ENCODE peak calls at places on chromosomes 16 and 17, in nine cellular contexts. One of them, this sample, is unnamed.

GRCh38 chr17:10769840-10770239 is 34.1 kb downstream of the TMEM238L start:
- DNase-seq in heart right ventricle: no peak
- DNase-seq in fibroblast of lung: no peak
- DNase-seq in right lobe of liver: no peak
- DNase-seq in stomach: no peak
- DNase-seq in pancreas: no peak
- DNase-seq in PC-9: no peak
- DNase-seq in thoracic aorta: no peak
- DNase-seq in CD8-positive, alpha-beta T cell: no peak
- DNase-seq in this sample: no peak

GRCh38 chr17:73541561-73541981 is 102.7 kb downstream of the SDK2 start:
- DNase-seq in fibroblast of lung: no peak
- DNase-seq in pancreas: no peak
- DNase-seq in PC-9: no peak
- DNase-seq in stomach: no peak
- DNase-seq in right lobe of liver: no peak
- DNase-seq in CD8-positive, alpha-beta T cell: no peak
- DNase-seq in heart right ventricle: no peak
- DNase-seq in thoracic aorta: no peak
- DNase-seq in this sample: no peak

GRCh38 chr16:13113786-13114185 is 212.4 kb downstream of the SHISA9 start:
- DNase-seq in PC-9: no peak
- DNase-seq in stomach: no peak
- DNase-seq in heart right ventricle: no peak
- DNase-seq in fibroblast of lung: no peak
- DNase-seq in thoracic aorta: no peak
- DNase-seq in CD8-positive, alpha-beta T cell: no peak
- DNase-seq in pancreas: no peak
- DNase-seq in right lobe of liver: no peak
- DNase-seq in this sample: no peak

GRCh38 chr17:4329838-4330237 is 36.6 kb downstream of the UBE2G1 start:
- DNase-seq in PC-9: peak; percentile 37
- DNase-seq in stomach: no peak
- DNase-seq in CD8-positive, alpha-beta T cell: no peak
- DNase-seq in heart right ventricle: no peak
- DNase-seq in right lobe of liver: no peak
- DNase-seq in pancreas: no peak
- DNase-seq in fibroblast of lung: peak; percentile 96
- DNase-seq in thoracic aorta: no peak
- DNase-seq in this sample: peak; percentile 91

GRCh38 chr16:83890359-83890758 is 8.6 kb upstream of the MLYCD start:
- DNase-seq in heart right ventricle: no peak
- DNase-seq in thoracic aorta: no peak
- DNase-seq in CD8-positive, alpha-beta T cell: no peak
- DNase-seq in PC-9: no peak
- DNase-seq in right lobe of liver: no peak
- DNase-seq in stomach: no peak
- DNase-seq in pancreas: no peak
- DNase-seq in fibroblast of lung: no peak
- DNase-seq in this sample: no peak

GRCh38 chr16:88941933-88942909 is 34.8 kb downstream of the CBFA2T3 start:
- DNase-seq in fibroblast of lung: peak; percentile 1
- DNase-seq in right lobe of liver: no peak
- DNase-seq in thoracic aorta: no peak
- DNase-seq in CD8-positive, alpha-beta T cell: peak; percentile 68
- DNase-seq in pancreas: peak; percentile 35
- DNase-seq in PC-9: peak; percentile 49
- DNase-seq in stomach: peak; percentile 63
- DNase-seq in heart right ventricle: peak; percentile 68
- DNase-seq in this sample: peak; percentile 38

GRCh38 chr17:57285681-57286080 is 29.4 kb downstream of the MSI2 start:
- DNase-seq in fibroblast of lung: no peak
- DNase-seq in thoracic aorta: no peak
- DNase-seq in stomach: no peak
- DNase-seq in CD8-positive, alpha-beta T cell: no peak
- DNase-seq in PC-9: no peak
- DNase-seq in heart right ventricle: no peak
- DNase-seq in pancreas: no peak
- DNase-seq in right lobe of liver: no peak
- DNase-seq in this sample: no peak

GRCh38 chr17:62614142-62614541 is 13.3 kb upstream of the MRC2 start:
- DNase-seq in stomach: no peak
- DNase-seq in pancreas: no peak
- DNase-seq in thoracic aorta: no peak
- DNase-seq in CD8-positive, alpha-beta T cell: no peak
- DNase-seq in right lobe of liver: no peak
- DNase-seq in heart right ventricle: no peak
- DNase-seq in fibroblast of lung: peak; percentile 92
- DNase-seq in PC-9: no peak
- DNase-seq in this sample: no peak

GRCh38 chr16:86594712-86595111 is 16.4 kb downstream of the FOXL1 start:
- DNase-seq in thoracic aorta: no peak
- DNase-seq in fibroblast of lung: peak; percentile 39
- DNase-seq in PC-9: no peak
- DNase-seq in stomach: no peak
- DNase-seq in right lobe of liver: no peak
- DNase-seq in CD8-positive, alpha-beta T cell: no peak
- DNase-seq in heart right ventricle: no peak
- DNase-seq in pancreas: no peak
- DNase-seq in this sample: no peak

GRCh38 chr16:8819635-8820034 is 22.0 kb downstream of the PMM2 start:
- DNase-seq in stomach: no peak
- DNase-seq in CD8-positive, alpha-beta T cell: no peak
- DNase-seq in thoracic aorta: no peak
- DNase-seq in heart right ventricle: no peak
- DNase-seq in pancreas: no peak
- DNase-seq in PC-9: no peak
- DNase-seq in right lobe of liver: no peak
- DNase-seq in fibroblast of lung: no peak
- DNase-seq in this sample: no peak

GRCh38 chr17:673200-673681 is 41.4 kb downstream of the VPS53 start:
- DNase-seq in fibroblast of lung: peak; percentile 61
- DNase-seq in CD8-positive, alpha-beta T cell: no peak
- DNase-seq in heart right ventricle: no peak
- DNase-seq in right lobe of liver: no peak
- DNase-seq in thoracic aorta: no peak
- DNase-seq in PC-9: no peak
- DNase-seq in stomach: no peak
- DNase-seq in pancreas: no peak
- DNase-seq in this sample: no peak

GRCh38 chr17:58254803-58255202 is 16.4 kb downstream of the LPO start:
- DNase-seq in stomach: no peak
- DNase-seq in right lobe of liver: no peak
- DNase-seq in heart right ventricle: no peak
- DNase-seq in fibroblast of lung: no peak
- DNase-seq in thoracic aorta: no peak
- DNase-seq in CD8-positive, alpha-beta T cell: no peak
- DNase-seq in pancreas: no peak
- DNase-seq in PC-9: no peak
- DNase-seq in this sample: no peak

GRCh38 chr16:3610698-3611144 is 685 bp downstream of the SLX4 start:
- DNase-seq in fibroblast of lung: no peak
- DNase-seq in pancreas: no peak
- DNase-seq in heart right ventricle: no peak
- DNase-seq in thoracic aorta: no peak
- DNase-seq in stomach: no peak
- DNase-seq in right lobe of liver: no peak
- DNase-seq in CD8-positive, alpha-beta T cell: no peak
- DNase-seq in PC-9: no peak
- DNase-seq in this sample: no peak

GRCh38 chr17:32007463-32008298 is 498 bp downstream of the LRRC37B start:
- DNase-seq in PC-9: peak; percentile 6
- DNase-seq in right lobe of liver: peak; percentile 58
- DNase-seq in fibroblast of lung: peak; percentile 24
- DNase-seq in stomach: no peak
- DNase-seq in CD8-positive, alpha-beta T cell: peak; percentile 38
- DNase-seq in pancreas: peak; percentile 16
- DNase-seq in thoracic aorta: no peak
- DNase-seq in heart right ventricle: no peak
- DNase-seq in this sample: peak; percentile 37

GRCh38 chr16:57592591-57593003 is 35.8 kb upstream of the ADGRG1 start:
- DNase-seq in right lobe of liver: no peak
- DNase-seq in pancreas: no peak
- DNase-seq in PC-9: no peak
- DNase-seq in CD8-positive, alpha-beta T cell: peak; percentile 73
- DNase-seq in thoracic aorta: no peak
- DNase-seq in stomach: peak; percentile 44
- DNase-seq in heart right ventricle: no peak
- DNase-seq in fibroblast of lung: no peak
- DNase-seq in this sample: no peak

GRCh38 chr17:75459590-75460267 is 3.3 kb downstream of the TMEM94 start:
- DNase-seq in PC-9: peak; percentile 64
- DNase-seq in heart right ventricle: no peak
- DNase-seq in CD8-positive, alpha-beta T cell: no peak
- DNase-seq in right lobe of liver: no peak
- DNase-seq in pancreas: no peak
- DNase-seq in fibroblast of lung: no peak
- DNase-seq in thoracic aorta: no peak
- DNase-seq in stomach: peak; percentile 36
- DNase-seq in this sample: no peak

GRCh38 chr17:75456417-75457046 is at the start of gene TMEM94:
- DNase-seq in stomach: peak; percentile 96
- DNase-seq in PC-9: peak; percentile 92
- DNase-seq in pancreas: peak; percentile 93
- DNase-seq in thoracic aorta: peak; percentile 91
- DNase-seq in heart right ventricle: peak; percentile 91
- DNase-seq in right lobe of liver: peak; percentile 95
- DNase-seq in fibroblast of lung: peak; percentile 98
- DNase-seq in CD8-positive, alpha-beta T cell: peak; percentile 88
- DNase-seq in this sample: peak; percentile 99

GRCh38 chr17:75460295-75460694 is 3.9 kb downstream of the TMEM94 start:
- DNase-seq in thoracic aorta: no peak
- DNase-seq in fibroblast of lung: no peak
- DNase-seq in CD8-positive, alpha-beta T cell: no peak
- DNase-seq in heart right ventricle: no peak
- DNase-seq in right lobe of liver: no peak
- DNase-seq in pancreas: no peak
- DNase-seq in PC-9: no peak
- DNase-seq in stomach: no peak
- DNase-seq in this sample: no peak

GRCh38 chr17:75457047-75457654 is 716 bp downstream of the TMEM94 start:
- DNase-seq in CD8-positive, alpha-beta T cell: peak; percentile 11
- DNase-seq in pancreas: peak; percentile 13
- DNase-seq in right lobe of liver: no peak
- DNase-seq in stomach: peak; percentile 27
- DNase-seq in thoracic aorta: no peak
- DNase-seq in PC-9: no peak
- DNase-seq in fibroblast of lung: peak; percentile 47
- DNase-seq in heart right ventricle: peak; percentile 38
- DNase-seq in this sample: no peak

GRCh38 chr17:75459246-75459589 is 2.8 kb downstream of the TMEM94 start:
- DNase-seq in fibroblast of lung: no peak
- DNase-seq in PC-9: no peak
- DNase-seq in heart right ventricle: no peak
- DNase-seq in stomach: no peak
- DNase-seq in pancreas: no peak
- DNase-seq in CD8-positive, alpha-beta T cell: no peak
- DNase-seq in thoracic aorta: no peak
- DNase-seq in right lobe of liver: no peak
- DNase-seq in this sample: no peak
- H3K27ac ChIP-seq in fibroblast of lung: no peak overlapping the region
- H3K27ac ChIP-seq in PC-9: peak overlapping the region; percentile 90
- H3K27ac ChIP-seq in heart right ventricle: peak overlapping the region; percentile 63
- H3K27ac ChIP-seq in stomach: peak overlapping the region; percentile 61
- H3K27ac ChIP-seq in pancreas: no peak overlapping the region
- H3K27ac ChIP-seq in CD8-positive, alpha-beta T cell: no peak overlapping the region
- H3K27ac ChIP-seq in thoracic aorta: peak overlapping the region; percentile 15
- H3K27ac ChIP-seq in right lobe of liver: peak overlapping the region; percentile 13
- H3K27ac ChIP-seq in this sample: no peak overlapping the region

DNA sequence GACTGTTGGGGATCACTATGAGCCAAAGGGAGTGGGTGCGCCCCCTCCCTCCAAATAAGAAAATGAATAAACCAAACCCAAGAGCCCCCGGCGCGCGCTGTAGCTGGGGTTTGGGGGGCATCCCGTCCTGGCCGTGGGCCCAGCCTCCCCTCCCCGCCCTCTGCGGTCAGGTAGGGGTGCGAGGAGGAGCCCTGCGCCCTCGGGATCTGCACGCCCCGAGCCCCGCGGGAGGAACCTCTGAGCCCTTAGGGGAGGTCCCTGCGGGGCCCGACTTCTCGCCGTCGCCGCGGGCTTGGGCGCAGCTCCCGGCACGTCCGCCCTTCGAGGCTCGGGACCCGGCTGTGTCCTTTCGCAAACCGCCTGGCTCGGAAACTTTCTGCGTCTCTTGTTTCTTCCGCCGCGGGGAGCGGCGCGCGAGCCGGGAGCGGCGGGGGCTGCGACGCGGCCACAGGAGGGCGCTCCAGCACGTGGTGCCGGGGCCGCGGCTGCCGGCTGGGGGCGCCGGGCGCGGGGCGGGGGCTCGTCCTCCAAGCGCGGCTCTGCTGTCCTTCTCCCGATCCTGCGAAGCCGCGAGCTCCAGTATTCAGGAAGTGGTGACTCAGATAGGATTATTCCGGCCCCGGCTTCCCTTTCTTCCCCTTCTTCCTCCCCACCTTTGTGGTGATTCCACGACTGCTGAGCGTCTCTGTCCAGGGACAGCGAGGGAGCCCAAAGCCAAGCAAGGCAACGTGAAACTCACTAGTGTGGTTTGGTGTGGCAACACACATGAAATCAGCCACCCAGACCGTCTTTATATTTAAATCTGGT is 1.6 kb downstream of the PITPNC1 start:
- DNase-seq in PC-9: peak; percentile 76
- DNase-seq in thoracic aorta: no peak
- DNase-seq in stomach: peak; percentile 80
- DNase-seq in CD8-positive, alpha-beta T cell: peak; percentile 83
- DNase-seq in heart right ventricle: peak; percentile 79
- DNase-seq in fibroblast of lung: peak; percentile 74
- DNase-seq in pancreas: peak; percentile 76
- DNase-seq in right lobe of liver: peak; percentile 85
- DNase-seq in this sample: peak; percentile 79
- H3K27ac ChIP-seq in PC-9: peak overlapping the region; percentile 24
- H3K27ac ChIP-seq in thoracic aorta: peak overlapping the region; percentile 87
- H3K27ac ChIP-seq in stomach: peak overlapping the region; percentile 92
- H3K27ac ChIP-seq in CD8-positive, alpha-beta T cell: peak overlapping the region; percentile 87
- H3K27ac ChIP-seq in heart right ventricle: peak overlapping the region; percentile 94
- H3K27ac ChIP-seq in fibroblast of lung: peak overlapping the region; percentile 74
- H3K27ac ChIP-seq in pancreas: peak overlapping the region; percentile 94
- H3K27ac ChIP-seq in right lobe of liver: peak overlapping the region; percentile 94
- H3K27ac ChIP-seq in this sample: peak overlapping the region; percentile 86

DNA sequence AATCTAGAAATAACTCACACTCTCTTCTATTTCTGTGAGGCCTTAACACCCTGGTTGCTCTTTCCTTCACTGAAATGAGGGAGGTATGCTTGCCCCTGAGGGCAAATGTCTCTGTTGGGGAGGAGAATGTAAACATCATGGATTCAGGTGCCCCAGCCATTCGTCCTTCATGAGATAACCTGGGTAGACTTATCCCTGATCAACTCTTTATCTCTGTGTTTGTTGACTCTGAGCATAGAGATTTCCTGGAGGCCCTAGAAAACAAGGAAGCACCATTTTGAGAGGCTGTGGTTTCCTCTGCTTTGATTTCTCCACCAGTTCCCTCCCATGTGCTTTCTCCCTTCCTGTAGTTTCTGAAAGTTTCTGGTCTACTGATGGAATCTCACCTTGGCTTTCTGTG is 77.3 kb downstream of the PHKB start:
- DNase-seq in right lobe of liver: no peak
- DNase-seq in heart right ventricle: no peak
- DNase-seq in stomach: no peak
- DNase-seq in pancreas: no peak
- DNase-seq in CD8-positive, alpha-beta T cell: no peak
- DNase-seq in PC-9: no peak
- DNase-seq in fibroblast of lung: no peak
- DNase-seq in thoracic aorta: no peak
- DNase-seq in this sample: no peak
- H3K27ac ChIP-seq in right lobe of liver: no peak overlapping the region
- H3K27ac ChIP-seq in heart right ventricle: no peak overlapping the region
- H3K27ac ChIP-seq in stomach: no peak overlapping the region
- H3K27ac ChIP-seq in pancreas: no peak overlapping the region
- H3K27ac ChIP-seq in CD8-positive, alpha-beta T cell: no peak overlapping the region
- H3K27ac ChIP-seq in PC-9: no peak overlapping the region
- H3K27ac ChIP-seq in fibroblast of lung: no peak overlapping the region
- H3K27ac ChIP-seq in thoracic aorta: no peak overlapping the region
- H3K27ac ChIP-seq in this sample: no peak overlapping the region

GRCh38 chr16:31087971-31088370 is 772 bp downstream of the PRSS53 start:
- DNase-seq in thoracic aorta: no peak
- DNase-seq in stomach: no peak
- DNase-seq in PC-9: no peak
- DNase-seq in right lobe of liver: no peak
- DNase-seq in pancreas: no peak
- DNase-seq in CD8-positive, alpha-beta T cell: no peak
- DNase-seq in fibroblast of lung: no peak
- DNase-seq in heart right ventricle: no peak
- DNase-seq in this sample: no peak
- H3K27ac ChIP-seq in thoracic aorta: no peak overlapping the region
- H3K27ac ChIP-seq in stomach: no peak overlapping the region
- H3K27ac ChIP-seq in PC-9: no peak overlapping the region
- H3K27ac ChIP-seq in right lobe of liver: no peak overlapping the region
- H3K27ac ChIP-seq in pancreas: no peak overlapping the region
- H3K27ac ChIP-seq in CD8-positive, alpha-beta T cell: no peak overlapping the region
- H3K27ac ChIP-seq in fibroblast of lung: no peak overlapping the region
- H3K27ac ChIP-seq in heart right ventricle: no peak overlapping the region
- H3K27ac ChIP-seq in this sample: peak overlapping the region; percentile 67

This sample was measured in RWPE1.